ENCODE peak calls at places on chromosome 13, in seven cellular contexts. Z is heart right ventricle; O is LoVo; P is stimulated activated CD8-positive, alpha-beta memory T cell treated with anti-CD3 and anti-CD28 coated beads, Interleukin-4, amount 100 ng/mL, for 1 hour; A is lower leg skin; V is left colon; N is mucosa of gallbladder. W is an unnamed sample.

GRCh38 chr13:65300220-65300619 is 1929.9 kb downstream of the PCDH9 start:
- DNase-seq in V (no peak), O (no peak), P (no peak), A (no peak), Z (no peak), N (no peak), W (no peak)

GRCh38 chr13:113943821-113944565 is 29.9 kb downstream of the C13orf46 start:
- DNase-seq in A (no peak), P (no peak), O (no peak), N (no peak), Z (no peak), V (no peak), W (no peak)

GRCh38 chr13:69619651-69620050 is 488.0 kb upstream of the ATXN8OS start:
- DNase-seq in V (no peak), P (no peak), O (no peak), Z (no peak), A (no peak), N (no peak), W (no peak)

GRCh38 chr13:46947425-46948191 is 50.8 kb upstream of the HTR2A start:
- DNase-seq in A (no peak), N (no peak), P (no peak), Z (no peak), O (no peak), V (no peak), W (no peak)

GRCh38 chr13:40127476-40127875 is 472.0 kb downstream of the COG6 start:
- DNase-seq in V (no peak), O (no peak), Z (no peak), A (no peak), N (no peak), P (no peak), W (no peak)

GRCh38 chr13:69857188-69857821 is 250.3 kb upstream of the ATXN8OS start:
- DNase-seq in N (no peak), P (no peak), Z (no peak), O (peak; percentile 66), A (no peak), V (no peak), W (no peak)

GRCh38 chr13:61600360-61601033 is 184.8 kb upstream of the PCDH20 start:
- DNase-seq in N (no peak), P (no peak), O (no peak), Z (no peak), V (no peak), A (no peak), W (no peak)

GRCh38 chr13:112690242-112690943 is 555 bp downstream of the ATP11A start:
- DNase-seq in P (no peak), O (no peak), A (peak; percentile 90), V (no peak), N (peak; percentile 31), Z (peak; percentile 43), W (peak; percentile 47)

GRCh38 chr13:104567114-104567513 is 1500.9 kb upstream of the SLC10A2 start:
- DNase-seq in P (no peak), N (no peak), Z (no peak), O (no peak), V (no peak), A (no peak), W (no peak)

GRCh38 chr13:114339779-114340534 is 25.7 kb downstream of the CHAMP1 start:
- DNase-seq in O (peak; percentile 58), Z (no peak), P (peak; percentile 8), A (no peak), V (no peak), N (peak; percentile 21), W (peak; percentile 34)

GRCh38 chr13:23799945-23800344 is 89.3 kb downstream of the MIPEP start:
- DNase-seq in N (no peak), P (no peak), V (no peak), Z (no peak), A (no peak), O (no peak), W (no peak)

GRCh38 chr13:107807306-107808073 is 407.8 kb downstream of the LIG4 start:
- DNase-seq in A (no peak), N (no peak), O (no peak), P (no peak), V (no peak), Z (no peak), W (no peak)

GRCh38 chr13:66301482-66301881 is 928.7 kb downstream of the PCDH9 start:
- DNase-seq in V (no peak), N (no peak), Z (no peak), A (no peak), P (no peak), O (no peak), W (no peak)

W was measured in colonic mucosa.